ENCODE peak calls at places on chromosomes 2 and 18, in seven cellular contexts. R, X, L, F, G, N and S are unnamed samples. For H3K4me1, the result is how much of the 10 kb centered on the place peaks cover.

GRCh38 chr2:231425291-231425810 is 29.8 kb downstream of the B3GNT7 start:
- DNase-seq in L (no peak), R (no peak), G (no peak), N (peak), F (no peak), X (no peak), S (no peak)

GRCh38 chr2:84849271-84849952 is 31.5 kb downstream of the TRABD2A start:
- DNase-seq in F (no peak), X (peak), R (no peak), L (no peak), N (no peak), G (no peak), S (no peak)

GRCh38 chr18:57004366-57005121 is 142.3 kb upstream of the BOD1L2 start:
- DNase-seq in G (peak), L (no peak), F (no peak), R (no peak), X (peak), N (peak), S (no peak)

GRCh38 chr2:96800762-96801463 is 15.2 kb upstream of the CNNM3 start:
- DNase-seq in L (peak), G (peak), N (peak), X (peak), R (peak), F (peak), S (peak)

GRCh38 chr2:31384351-31384750 is 30.2 kb downstream of the XDH start:
- DNase-seq in F (no peak), L (no peak), N (no peak), R (peak), G (peak), X (peak), S (no peak)

GRCh38 chr2:2291500-2292260 is 39.4 kb downstream of the MYT1L start:
- DNase-seq in R (no peak), F (no peak), G (no peak), L (peak), N (no peak), X (no peak), S (peak)

GRCh38 chr2:228675042-228675441 is 493.6 kb upstream of the SPHKAP start:
- DNase-seq in R (no peak), L (no peak), N (no peak), X (no peak), F (no peak), G (peak), S (no peak)

GRCh38 chr2:120779781-120780283 is 44.2 kb downstream of the GLI2 start:
- DNase-seq in G (peak), R (no peak), L (no peak), N (no peak), F (no peak), X (peak), S (no peak)

GRCh38 chr2:118032169-118033013 is 18.5 kb upstream of the CCDC93 start:
- DNase-seq in N (peak), L (peak), F (no peak), X (peak), R (no peak), G (no peak), S (peak)

GRCh38 chr2:46492301-46492700 is 12.9 kb downstream of the TMEM247 start:
- DNase-seq in R (no peak), X (no peak), F (no peak), G (no peak), L (no peak), N (no peak), S (no peak)
- H3K4me1 ChIP-seq in R (under half), X (under half), F (under half), G (under half), L (under half), N (under half), S (under half)

GRCh38 chr2:20595439-20596192 is 55.3 kb downstream of the HS1BP3 start:
- DNase-seq in G (peak), X (peak), F (no peak), L (no peak), N (peak), R (no peak), S (no peak)
- H3K4me1 ChIP-seq in G (half or more), X (under half), F (under half), L (under half), N (half or more), R (under half), S (under half)

GRCh38 chr2:54988612-54989011 is 61.6 kb downstream of the RTN4 start:
- DNase-seq in L (no peak), F (no peak), R (no peak), X (no peak), N (no peak), G (no peak), S (no peak)

GRCh38 chr2:54981409-54981808 is 68.8 kb downstream of the RTN4 start:
- DNase-seq in F (no peak), L (no peak), R (no peak), N (no peak), X (no peak), G (no peak), S (no peak)

GRCh38 chr2:54986266-54986665 is 64.0 kb downstream of the RTN4 start:
- DNase-seq in L (no peak), F (no peak), N (no peak), X (no peak), R (no peak), G (no peak), S (no peak)

GRCh38 chr2:54983345-54984235 is 66.7 kb downstream of the RTN4 start:
- DNase-seq in R (no peak), X (peak), G (peak), N (no peak), F (no peak), L (no peak), S (no peak)

GRCh38 chr2:54984476-54984875 is 65.8 kb downstream of the RTN4 start:
- DNase-seq in F (no peak), X (peak), L (no peak), N (no peak), G (peak), R (no peak), S (no peak)
- H3K4me1 ChIP-seq in F (under half), X (half or more), L (under half), N (under half), G (under half), R (under half), S (under half)

DNA sequence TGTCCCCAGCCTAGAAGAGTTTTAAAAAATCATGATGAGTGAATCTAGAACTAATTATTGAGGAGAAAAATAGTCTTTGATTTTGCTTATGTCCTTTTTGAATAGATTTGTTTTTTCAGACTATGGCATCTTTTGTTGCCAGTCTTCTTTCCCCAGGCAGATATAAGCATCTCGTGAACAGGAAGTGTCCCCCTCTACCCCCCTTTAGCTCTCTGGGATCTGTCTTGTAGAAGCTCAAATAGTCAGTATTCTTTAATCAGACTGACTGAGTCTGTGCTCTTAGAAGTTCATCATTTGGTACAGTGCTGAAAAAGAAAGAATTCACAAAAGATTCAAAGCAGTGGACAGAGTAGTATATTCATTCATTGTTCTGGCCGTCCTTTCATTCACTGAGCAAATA is 10.4 kb downstream of the PRKCE start:
- DNase-seq in X (no peak), G (no peak), L (no peak), F (no peak), R (no peak), N (no peak), S (no peak)
- H3K4me1 ChIP-seq in X (under half), G (under half), L (under half), F (under half), R (under half), N (under half), S (under half)

GRCh38 chr2:201255468-201255867 is 4.9 kb upstream of the CASP8 start:
- DNase-seq in G (no peak), X (no peak), F (no peak), N (no peak), L (no peak), R (no peak), S (no peak)

GRCh38 chr2:201250741-201251140 is 9.6 kb upstream of the CASP8 start:
- DNase-seq in L (no peak), R (no peak), N (no peak), F (no peak), G (no peak), X (no peak), S (no peak)

GRCh38 chr2:201256001-201256544 is 4.3 kb upstream of the CASP8 start:
- DNase-seq in X (no peak), G (no peak), L (no peak), R (no peak), N (no peak), F (no peak), S (no peak)

GRCh38 chr2:201257381-201257940 is 2.9 kb upstream of the CASP8 start:
- DNase-seq in F (peak), L (peak), R (no peak), G (no peak), X (no peak), N (no peak), S (no peak)

GRCh38 chr2:201254331-201254730 is 6.0 kb upstream of the CASP8 start:
- DNase-seq in F (no peak), L (peak), G (peak), N (peak), R (no peak), X (peak), S (no peak)
- H3K4me1 ChIP-seq in F (half or more), L (under half), G (under half), N (under half), R (under half), X (under half), S (under half)

DNA sequence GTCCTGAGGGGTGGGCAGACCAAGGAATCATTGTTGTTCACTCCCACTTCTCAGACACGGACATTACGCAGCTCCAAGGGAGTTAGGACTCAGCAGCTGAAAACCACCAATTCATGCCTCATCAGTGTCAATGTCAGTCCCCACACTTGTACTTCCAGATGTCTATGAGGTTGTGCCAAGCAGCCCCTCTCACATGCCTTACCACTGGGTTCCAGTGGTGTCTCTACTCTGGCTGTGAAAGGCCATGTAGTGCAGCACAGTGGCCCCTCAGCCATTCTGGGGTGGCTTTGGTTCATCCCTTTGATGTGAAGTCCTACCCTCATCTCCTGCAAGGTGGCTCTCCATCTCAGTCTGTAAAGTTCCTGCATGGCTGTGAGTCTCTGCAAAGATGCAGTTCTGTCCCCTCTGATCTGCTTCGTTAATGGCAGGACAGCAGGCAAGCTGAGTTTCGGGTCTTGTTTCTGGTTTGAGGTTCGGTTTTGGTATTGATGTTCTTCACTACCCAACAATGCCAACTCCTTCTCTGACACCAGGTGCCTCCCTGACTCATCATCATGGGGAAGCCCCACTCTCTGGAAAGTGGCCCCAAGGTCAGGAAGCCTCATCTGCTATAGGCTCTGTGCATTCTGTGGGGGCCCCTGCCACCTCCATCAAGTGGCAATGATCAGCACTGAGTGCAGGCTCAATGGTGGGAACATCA is 14.0 kb upstream of the COL6A3 start:
- DNase-seq in N (no peak), X (peak), F (no peak), L (no peak), R (no peak), G (no peak), S (no peak)
- H3K4me1 ChIP-seq in N (under half), X (under half), F (half or more), L (under half), R (under half), G (under half), S (under half)

GRCh38 chr2:58156780-58157179 is 84.3 kb downstream of the FANCL start:
- DNase-seq in L (no peak), R (no peak), N (no peak), X (no peak), F (no peak), G (peak), S (no peak)
- H3K4me1 ChIP-seq in L (under half), R (under half), N (under half), X (under half), F (under half), G (under half), S (under half)